ENCODE peak calls at places on chromosomes 12 and 14, in seven cellular contexts. W is DND-41; G is CD8-positive, alpha-beta T cell; M is Right ventricle myocardium superior; J is Panc1; H is heart right ventricle; A is right lobe of liver. R is an unnamed sample.

GRCh38 chr12:12178545-12178944 is 88.3 kb downstream of the LRP6 start:
- ATAC-seq in G (no peak), J (no peak), A (no peak), W (no peak), M (no peak), H (no peak), R (no peak)

GRCh38 chr12:92170050-92170449 is 24.4 kb upstream of the BTG1 start:
- ATAC-seq in G (no peak), M (no peak), J (no peak), H (no peak), A (no peak), W (no peak), R (no peak)

GRCh38 chr12:49482095-49483051 is 56.5 kb upstream of the KCNH3 start:
- ATAC-seq in J (peak), H (no peak), W (no peak), M (no peak), A (no peak), G (no peak), R (no peak)

GRCh38 chr12:68434391-68435007 is 102.3 kb upstream of the MDM1 start:
- ATAC-seq in W (no peak), G (no peak), H (no peak), J (no peak), A (no peak), M (no peak), R (no peak)

GRCh38 chr14:58572092-58572853 is 65.5 kb upstream of the DACT1 start:
- ATAC-seq in A (no peak), H (no peak), W (peak), J (peak), G (peak), M (no peak), R (no peak)

GRCh38 chr14:37143500-37143874 is 28.9 kb downstream of the SLC25A21 start:
- ATAC-seq in H (no peak), G (no peak), M (no peak), J (no peak), W (no peak), A (no peak), R (no peak)

GRCh38 chr14:87409401-87409800 is 583.6 kb downstream of the GALC start:
- ATAC-seq in G (no peak), A (no peak), H (no peak), W (no peak), M (no peak), J (no peak), R (no peak)

GRCh38 chr14:50677527-50678063 is 9.5 kb upstream of the SAV1 start:
- ATAC-seq in W (no peak), M (peak), H (no peak), A (peak), J (peak), G (no peak), R (peak)

GRCh38 chr12:90868626-90869025 is 86.3 kb downstream of the CCER1 start:
- ATAC-seq in G (no peak), W (no peak), A (no peak), J (no peak), H (no peak), M (peak), R (no peak)

GRCh38 chr14:75960219-75960618 is 21.6 kb downstream of the TGFB3 start:
- ATAC-seq in G (no peak), A (no peak), M (no peak), J (no peak), H (no peak), W (no peak), R (no peak)

GRCh38 chr12:98679611-98680005 is 34.5 kb downstream of the APAF1 start:
- ATAC-seq in J (no peak), G (no peak), H (no peak), M (no peak), A (no peak), W (no peak), R (no peak)

GRCh38 chr14:55752580-55753365 is 172.8 kb downstream of the KTN1 start:
- ATAC-seq in H (no peak), J (peak), A (no peak), G (no peak), M (no peak), W (no peak), R (peak)

GRCh38 chr14:102554835-102555819 is 37.3 kb upstream of the RCOR1 start:
- ATAC-seq in A (peak), G (peak), M (peak), H (peak), J (peak), W (peak), R (peak)

GRCh38 chr14:24673534-24674203 is 39.7 kb upstream of the GZMB start:
- ATAC-seq in G (peak), J (no peak), A (peak), W (peak), H (no peak), M (no peak), R (peak)

GRCh38 chr14:75968461-75968860 is 13.3 kb downstream of the TGFB3 start:
- ATAC-seq in H (no peak), G (no peak), W (no peak), M (peak), A (no peak), J (no peak), R (no peak)

GRCh38 chr12:93853698-93854478 is 176.7 kb downstream of the CRADD start:
- ATAC-seq in J (no peak), H (no peak), G (no peak), A (no peak), M (no peak), W (no peak), R (no peak)

GRCh38 chr14:55705651-55706340 is 125.8 kb downstream of the KTN1 start:
- ATAC-seq in A (peak), M (no peak), H (no peak), J (no peak), G (no peak), W (peak), R (peak)

GRCh38 chr14:64932231-64932630 is 10.3 kb downstream of the GPX2 start:
- ATAC-seq in J (no peak), M (no peak), W (no peak), G (no peak), A (peak), H (no peak), R (no peak)

GRCh38 chr12:32031109-32031508 is 71.9 kb downstream of the RESF1 start:
- ATAC-seq in H (peak), G (no peak), W (peak), M (no peak), A (no peak), J (peak), R (no peak)

GRCh38 chr14:55699131-55700057 is 119.4 kb downstream of the KTN1 start:
- ATAC-seq in M (no peak), W (no peak), A (no peak), J (no peak), G (no peak), H (no peak), R (no peak)

GRCh38 chr12:2194571-2194970 is 141.8 kb downstream of the CACNA1C start:
- ATAC-seq in M (peak), G (no peak), W (no peak), J (no peak), A (peak), H (no peak), R (no peak)

GRCh38 chr12:124555168-124555928 is 12.1 kb downstream of the NCOR2 start:
- ATAC-seq in A (no peak), W (peak), H (no peak), M (no peak), G (no peak), J (no peak), R (no peak)